ENCODE peak calls at places on chromosomes 2 and 18, in four cellular contexts. A, N, I and T are unnamed samples.

GRCh38 chr2:204364860-204365530 is 180.3 kb upstream of the PARD3B start:
- DNase-seq in N (no peak), A (no peak), I (no peak), T (no peak)

GRCh38 chr2:72024451-72025175 is 123.0 kb downstream of the CYP26B1 start:
- DNase-seq in A (no peak), N (no peak), I (no peak), T (no peak)

GRCh38 chr18:45998244-45998643 is 31.1 kb upstream of the EPG5 start:
- DNase-seq in N (no peak), I (no peak), A (peak), T (peak)

GRCh38 chr2:237626813-237627451 is 455 bp upstream of the LRRFIP1 start:
- DNase-seq in I (no peak), N (no peak), A (no peak), T (no peak)

GRCh38 chr2:101844055-101844635 is 146.6 kb downstream of the MAP4K4 start:
- DNase-seq in I (no peak), N (peak), A (no peak), T (no peak)

GRCh38 chr2:88967844-88968243 is 276.4 kb downstream of the RPIA start:
- DNase-seq in N (peak), I (no peak), A (no peak), T (peak)

GRCh38 chr18:21257383-21257782 is 15.4 kb downstream of the GREB1L start:
- DNase-seq in I (no peak), N (peak), A (no peak), T (no peak)

GRCh38 chr2:231715988-231716616 is 7.8 kb downstream of the PTMA start:
- DNase-seq in A (peak), I (peak), N (peak), T (no peak)

GRCh38 chr2:116095636-116096035 is 1653.2 kb downstream of the DPP10 start:
- DNase-seq in A (no peak), I (no peak), N (no peak), T (no peak)

GRCh38 chr2:29591600-29591999 is 329.8 kb downstream of the ALK start:
- DNase-seq in I (no peak), N (no peak), A (no peak), T (no peak)

GRCh38 chr2:67974564-67975430 is 88.0 kb downstream of the C1D start:
- DNase-seq in I (no peak), N (peak), A (no peak), T (no peak)

GRCh38 chr2:239600194-239600593 is 199.4 kb upstream of the HDAC4 start:
- DNase-seq in A (peak), N (no peak), I (no peak), T (no peak)

GRCh38 chr2:242010567-242011513 is 141.3 kb downstream of the RTP5 start:
- DNase-seq in I (no peak), A (no peak), N (peak), T (no peak)

GRCh38 chr2:211270257-211270656 is 713.9 kb downstream of the CPS1 start:
- DNase-seq in I (no peak), A (no peak), N (no peak), T (no peak)

GRCh38 chr18:54119524-54120019 is 104.9 kb downstream of the MBD2 start:
- DNase-seq in A (peak), N (peak), I (peak), T (peak)

GRCh38 chr18:77137851-77138250 is 5.3 kb upstream of the MBP start:
- DNase-seq in I (no peak), A (no peak), N (no peak), T (no peak)

GRCh38 chr2:222305510-222306392 is 7.0 kb upstream of the PAX3 start:
- DNase-seq in I (no peak), N (no peak), A (no peak), T (no peak)

GRCh38 chr18:69945220-69946114 is 2.2 kb downstream of the CD226 start:
- DNase-seq in N (no peak), I (no peak), A (no peak), T (no peak)

GRCh38 chr18:25370391-25370790 is 18.4 kb upstream of the ZNF521 start:
- DNase-seq in I (no peak), N (no peak), A (no peak), T (no peak)

GRCh38 chr2:74548285-74548918 is 5.3 kb downstream of the LOXL3 start:
- DNase-seq in I (no peak), N (no peak), A (no peak), T (no peak)

GRCh38 chr2:172552547-172553291 is 3.2 kb upstream of the PDK1 start:
- DNase-seq in N (peak), I (no peak), A (no peak), T (no peak)

GRCh38 chr18:78032574-78032973 is 782.9 kb downstream of the GALR1 start:
- DNase-seq in I (no peak), A (no peak), N (no peak), T (no peak)

GRCh38 chr2:63056309-63057065 is 5.9 kb downstream of the OTX1 start:
- DNase-seq in N (no peak), A (no peak), I (no peak), T (no peak)

GRCh38 chr2:19901201-19901457 is 654 bp downstream of the TTC32 start:
- DNase-seq in I (no peak), A (no peak), N (no peak), T (no peak)

GRCh38 chr18:75837316-75837715 is 409.8 kb upstream of the SMIM21 start:
- DNase-seq in I (no peak), A (no peak), N (no peak), T (no peak)

GRCh38 chr2:113309655-113310387 is 31.1 kb upstream of the PAX8 start:
- DNase-seq in A (no peak), N (no peak), I (no peak), T (no peak)

GRCh38 chr2:9152975-9153402 is 53.6 kb upstream of the ASAP2 start:
- DNase-seq in I (no peak), A (no peak), N (peak), T (no peak)

GRCh38 chr2:196066794-196067382 is 1.7 kb downstream of the DNAH7 start:
- DNase-seq in A (no peak), I (peak), N (peak), T (peak)

GRCh38 chr2:229129738-229130371 is 141.2 kb downstream of the PID1 start:
- DNase-seq in N (peak), I (no peak), A (no peak), T (no peak)

GRCh38 chr2:167729911-167730310 is 517.5 kb downstream of the STK39 start:
- DNase-seq in N (no peak), A (no peak), I (no peak), T (no peak)

GRCh38 chr2:128435576-128436497 is 117.2 kb upstream of the HS6ST1 start:
- DNase-seq in I (peak), N (no peak), A (no peak), T (no peak)

GRCh38 chr2:226797989-226798421 is 1.6 kb downstream of the IRS1 start:
- DNase-seq in I (no peak), N (no peak), A (no peak), T (no peak)

GRCh38 chr2:223056656-223057418 is 4.8 kb downstream of the KCNE4 start:
- DNase-seq in N (no peak), I (no peak), A (no peak), T (no peak)

DNA sequence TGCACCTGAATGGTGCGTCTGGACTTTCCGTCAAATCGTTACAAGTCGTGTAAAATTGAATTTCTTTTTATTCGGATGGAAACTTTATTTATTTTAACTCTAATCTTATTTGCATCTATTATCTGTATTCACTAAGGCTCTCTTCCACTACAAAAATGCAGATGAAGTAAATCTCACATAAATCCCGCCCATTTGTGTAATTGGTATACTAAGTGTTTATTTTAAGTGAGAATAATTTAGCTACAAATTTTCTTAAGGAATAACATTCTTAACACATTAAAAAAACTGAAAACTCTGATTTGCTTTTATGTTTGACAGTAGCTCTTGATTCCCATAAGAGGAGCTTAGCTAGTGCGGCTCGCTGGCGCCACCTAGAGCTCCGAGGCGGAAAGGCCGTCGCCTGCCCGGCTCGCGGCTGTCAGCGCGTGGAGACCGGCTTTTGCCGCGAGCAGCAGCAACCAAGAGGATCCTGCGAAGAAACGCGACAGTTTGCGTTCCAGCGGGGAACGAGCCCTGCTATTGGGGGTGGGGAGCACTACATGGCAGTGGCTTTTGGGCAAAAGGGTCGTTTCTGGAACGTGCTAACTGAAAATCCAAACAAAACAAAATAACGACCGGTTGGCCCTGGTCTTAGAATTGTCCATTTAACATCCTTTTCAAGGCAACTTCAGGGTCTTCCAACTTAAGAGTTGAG is 6.7 kb downstream of the SP9 start:
- DNase-seq in N (peak), A (peak), I (peak), T (peak)
- H3K4me3 ChIP-seq in N (peak), A (peak), I (peak), T (no peak)

GRCh38 chr2:157628532-157629415 is at the start of gene ACVR1C:
- DNase-seq in A (no peak), N (peak), I (no peak), T (peak)

GRCh38 chr2:157627594-157628281 is 926 bp downstream of the ACVR1C start:
- DNase-seq in N (peak), I (no peak), A (no peak), T (no peak)

GRCh38 chr2:157625311-157625710 is 3.4 kb downstream of the ACVR1C start:
- DNase-seq in N (peak), I (no peak), A (peak), T (no peak)

GRCh38 chr2:157628282-157628531 is 457 bp downstream of the ACVR1C start:
- DNase-seq in N (no peak), A (no peak), I (no peak), T (no peak)
- H3K4me3 ChIP-seq in N (peak), A (no peak), I (no peak), T (no peak)

GRCh38 chr2:180905002-180905401 is 75.4 kb upstream of the UBE2E3 start:
- DNase-seq in N (peak), I (no peak), A (no peak), T (no peak)
- H3K4me3 ChIP-seq in N (no peak), I (no peak), A (no peak), T (no peak)

GRCh38 chr2:25375989-25376545 is 34.3 kb upstream of the DNMT3A start:
- DNase-seq in I (no peak), N (no peak), A (no peak), T (no peak)
- H3K4me3 ChIP-seq in I (peak), N (no peak), A (peak), T (no peak)

DNA sequence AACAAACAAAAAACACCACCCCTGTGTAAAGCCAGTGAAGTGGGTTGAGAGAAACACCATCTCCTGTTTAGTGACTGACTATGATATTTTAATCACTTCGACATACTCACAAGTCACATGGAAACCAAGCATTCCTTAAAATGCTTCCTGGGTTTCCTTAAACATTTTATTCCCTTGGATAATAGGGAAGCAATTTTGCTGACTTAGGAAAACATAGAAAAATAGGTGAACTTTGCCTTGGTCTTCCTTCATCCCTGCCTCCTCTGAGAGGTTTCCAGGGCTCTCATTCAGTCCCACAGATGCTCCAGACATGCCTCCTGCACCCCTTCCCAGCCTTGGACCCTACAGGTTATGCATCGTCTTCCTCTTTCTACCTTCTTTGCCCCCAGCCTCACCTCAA is 122.6 kb upstream of the SERPINE2 start:
- DNase-seq in I (no peak), N (no peak), A (no peak), T (no peak)
- H3K4me3 ChIP-seq in I (no peak), N (no peak), A (no peak), T (no peak)

GRCh38 chr2:152525277-152525838 is 190.4 kb downstream of the FMNL2 start:
- DNase-seq in I (no peak), N (peak), A (no peak), T (no peak)
- H3K4me3 ChIP-seq in I (no peak), N (no peak), A (no peak), T (no peak)